ENCODE peak calls at places on chromosome 16, in nine cellular contexts. U is GM12891, F is erythroblast, Y is transverse colon, K is suprapubic skin, V is prostate gland, Z is A549, R is uterus, P is tibial nerve. A is an unnamed sample.

GRCh38 chr16:86085161-86085611 is 186.2 kb downstream of the IRF8 start:
- DNase-seq in Y (no peak), R (no peak), U (no peak), F (no peak), P (no peak), K (peak; percentile 47), Z (no peak), V (no peak), A (no peak)

GRCh38 chr16:80346160-80346632 is 194.6 kb upstream of the DYNLRB2 start:
- DNase-seq in Y (no peak), P (no peak), U (no peak), F (no peak), K (no peak), R (no peak), V (no peak), Z (no peak), A (no peak)

GRCh38 chr16:85579199-85579598 is 33.9 kb upstream of the GSE1 start:
- DNase-seq in V (no peak), K (no peak), Z (no peak), F (no peak), U (no peak), R (no peak), P (no peak), Y (no peak), A (no peak)

GRCh38 chr16:86261379-86261778 is 248.9 kb upstream of the FOXF1 start:
- DNase-seq in Y (no peak), V (no peak), K (no peak), Z (no peak), F (peak; percentile 7), R (no peak), U (no peak), P (no peak), A (no peak)

GRCh38 chr16:71894229-71894920 is 956 bp upstream of the IST1 start:
- DNase-seq in U (no peak), Z (no peak), F (peak; percentile 74), K (no peak), Y (peak; percentile 53), P (peak; percentile 54), V (peak; percentile 51), R (peak; percentile 44), A (peak; percentile 40)

GRCh38 chr16:21565816-21566669 is 33.3 kb upstream of the METTL9 start:
- DNase-seq in V (no peak), Z (no peak), R (peak; percentile 5), P (no peak), Y (peak; percentile 5), U (no peak), K (peak; percentile 37), F (no peak), A (no peak)

GRCh38 chr16:72878301-72879269 is 169.3 kb downstream of the ZFHX3 start:
- DNase-seq in P (no peak), V (no peak), R (peak; percentile 36), F (no peak), U (no peak), K (no peak), Z (no peak), Y (no peak), A (no peak)

GRCh38 chr16:68427649-68428303 is 20.5 kb downstream of the SMPD3 start:
- DNase-seq in V (no peak), Y (no peak), Z (no peak), F (no peak), P (no peak), U (no peak), R (no peak), K (no peak), A (no peak)

GRCh38 chr16:50166511-50167500 is 13.7 kb downstream of the TENT4B start:
- DNase-seq in U (no peak), F (peak; percentile 32), Y (no peak), P (no peak), R (no peak), V (no peak), Z (no peak), K (no peak), A (no peak)

GRCh38 chr16:11203111-11203623 is 52.8 kb downstream of the SOCS1 start:
- DNase-seq in U (no peak), K (no peak), Z (no peak), R (no peak), F (no peak), V (no peak), P (no peak), Y (no peak), A (no peak)
- TF ChIP-seq POLR2A in U (no peak), K (no peak), Z (no peak), R (no peak), F (no peak), V (no peak), P (no peak), Y (no peak), A (no peak)

DNA sequence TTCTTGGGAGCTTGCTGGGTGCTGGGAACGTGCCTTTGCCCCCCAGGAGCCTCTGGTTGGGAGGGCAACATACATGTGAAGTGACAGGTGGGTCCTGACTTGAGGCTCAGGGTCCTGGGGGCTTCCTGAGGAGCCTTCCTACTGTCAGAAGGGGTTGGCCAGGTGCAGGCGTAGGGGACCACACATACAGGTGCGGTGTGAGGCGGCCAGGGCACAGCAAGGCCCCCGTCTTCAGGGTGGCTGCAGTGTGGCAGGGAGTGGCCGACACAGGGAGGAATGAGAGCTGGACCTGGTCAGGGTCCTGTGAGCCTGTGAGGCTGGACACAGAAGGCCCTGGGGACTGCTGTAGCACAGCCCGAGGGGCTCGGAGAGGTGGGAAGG is 10.6 kb downstream of the TCF25 start:
- DNase-seq in R (no peak), K (peak; percentile 63), V (no peak), Z (no peak), Y (no peak), P (no peak), F (no peak), U (no peak), A (no peak)
- TF ChIP-seq POLR2A in R (no peak), K (no peak), V (no peak), Z (no peak), Y (no peak), P (no peak), F (no peak), U (no peak), A (no peak)

DNA sequence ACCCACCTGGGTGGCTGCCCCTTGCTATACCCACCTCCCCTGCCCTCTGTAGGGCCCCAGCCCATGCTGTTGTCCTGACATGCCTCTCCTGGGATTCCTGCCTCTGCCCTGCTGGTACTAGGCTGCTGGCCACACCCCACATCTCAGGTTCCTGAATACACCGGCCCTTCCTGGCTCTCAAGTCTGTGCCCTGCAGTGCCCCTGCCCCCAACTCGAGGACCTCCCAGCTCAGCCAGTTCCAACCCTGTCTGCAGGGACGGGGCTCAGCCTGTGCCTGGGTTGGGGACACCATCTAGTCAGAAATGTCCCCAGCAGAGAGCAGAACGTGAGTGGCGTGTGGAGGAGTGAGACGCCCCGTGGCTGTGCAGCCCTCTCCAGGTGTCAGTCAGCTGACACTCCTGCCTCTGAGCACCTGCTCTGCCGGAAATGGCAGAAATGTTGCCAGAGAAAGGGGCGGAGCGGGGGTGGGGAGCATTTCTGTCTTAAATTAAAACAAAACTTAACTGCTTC is 28.7 kb downstream of the ACSF3 start:
- DNase-seq in Y (peak; percentile 86), K (no peak), U (peak; percentile 60), F (no peak), P (no peak), Z (no peak), R (no peak), V (peak; percentile 46), A (peak; percentile 74)
- TF ChIP-seq POLR2A in Y (no peak), K (no peak), U (no peak), F (no peak), P (no peak), Z (no peak), R (no peak), V (no peak), A (no peak)

DNA sequence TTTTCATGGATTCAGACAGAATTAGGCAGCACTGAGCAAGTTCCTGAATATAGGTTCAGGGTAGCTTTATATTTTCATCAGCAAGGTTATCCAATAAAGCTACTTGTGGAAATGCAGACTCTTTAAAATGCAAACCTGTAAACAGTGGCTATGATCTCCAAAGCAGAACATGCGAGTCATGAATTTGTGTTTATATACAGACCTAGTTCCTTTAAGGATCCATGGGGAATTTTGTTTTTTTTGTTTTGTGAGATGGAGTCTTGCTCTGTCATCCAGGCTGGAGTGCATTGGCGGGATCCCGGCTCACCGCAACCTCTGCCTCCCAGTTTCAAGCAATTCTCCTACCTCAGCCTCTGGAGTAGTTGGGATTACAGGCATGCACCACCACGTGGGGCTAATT is 14.8 kb downstream of the CLEC16A start:
- DNase-seq in K (no peak), F (no peak), U (no peak), R (no peak), Z (no peak), P (no peak), V (no peak), Y (no peak), A (no peak)
- TF ChIP-seq POLR2A in K (no peak), F (no peak), U (no peak), R (no peak), Z (no peak), P (no peak), V (no peak), Y (no peak), A (no peak)

GRCh38 chr16:24701521-24701951 is 27.9 kb upstream of the TNRC6A start:
- DNase-seq in F (no peak), P (no peak), K (no peak), U (no peak), Z (no peak), V (no peak), Y (no peak), R (no peak), A (no peak)
- TF ChIP-seq POLR2A in F (no peak), P (no peak), K (no peak), U (no peak), Z (no peak), V (no peak), Y (no peak), R (no peak), A (no peak)

DNA sequence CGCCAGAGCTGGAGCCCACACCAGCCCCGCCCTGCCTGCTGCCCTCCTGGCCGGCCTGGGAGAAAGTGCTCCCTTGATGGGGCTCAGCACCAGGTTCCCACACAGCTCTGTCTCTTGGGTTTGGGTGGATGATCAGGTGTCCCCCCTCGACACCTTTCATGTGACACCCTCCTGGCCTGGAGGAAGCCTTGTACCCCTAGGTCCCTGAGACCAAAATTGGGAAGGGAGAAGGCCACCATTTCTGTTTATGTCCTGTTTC is 19.4 kb upstream of the PLLP start:
- DNase-seq in F (no peak), U (no peak), Z (no peak), K (peak; percentile 53), V (no peak), P (no peak), Y (no peak), R (no peak), A (no peak)
- TF ChIP-seq POLR2A in F (no peak), U (no peak), Z (no peak), K (no peak), V (no peak), P (no peak), Y (no peak), R (no peak), A (no peak)